ENCODE peak calls at places on chromosomes 5 and 9, in six cellular contexts. R, F, T, L, Y and U are unnamed samples.

GRCh38 chr9:107488400-107489143 is 997 bp downstream of the KLF4 start:
- DNase-seq in R (no peak), F (no peak), T (peak), L (no peak), Y (no peak), U (peak)

GRCh38 chr5:14557840-14558239 is 23.8 kb upstream of the OTULINL start:
- DNase-seq in R (peak), F (no peak), T (no peak), L (no peak), Y (no peak), U (no peak)

GRCh38 chr5:136058031-136058971 is 29.5 kb downstream of the TGFBI start:
- DNase-seq in R (no peak), F (no peak), T (peak), L (no peak), Y (peak), U (peak)

GRCh38 chr9:34553511-34554021 is 30.8 kb upstream of the ENHO start:
- DNase-seq in R (no peak), F (no peak), T (peak), L (no peak), Y (no peak), U (peak)

GRCh38 chr5:178341091-178341960 is 108.7 kb upstream of the PHYKPL start:
- DNase-seq in R (no peak), F (no peak), T (peak), L (no peak), Y (no peak), U (no peak)

GRCh38 chr5:116442095-116442534 is 132.5 kb downstream of the SEMA6A start:
- DNase-seq in R (peak), F (no peak), T (no peak), L (no peak), Y (no peak), U (no peak)

GRCh38 chr5:107466233-107466769 is 204.4 kb downstream of the EFNA5 start:
- DNase-seq in R (no peak), F (no peak), T (no peak), L (no peak), Y (peak), U (no peak)

GRCh38 chr5:82738681-82739080 is 338.5 kb downstream of the TMEM167A start:
- DNase-seq in R (no peak), F (no peak), T (no peak), L (no peak), Y (no peak), U (no peak)

GRCh38 chr5:136484808-136485207 is 119.5 kb upstream of the TRPC7 start:
- DNase-seq in R (no peak), F (no peak), T (no peak), L (no peak), Y (no peak), U (no peak)

GRCh38 chr5:122392844-122393243 is 80.8 kb downstream of the SNCAIP start:
- DNase-seq in R (peak), F (no peak), T (no peak), L (no peak), Y (no peak), U (no peak)

GRCh38 chr9:37371565-37372464 is 50.7 kb upstream of the GRHPR start:
- DNase-seq in R (no peak), F (no peak), T (no peak), L (no peak), Y (peak), U (peak)

GRCh38 chr9:7259544-7260241 is 501.9 kb downstream of the KDM4C start:
- DNase-seq in R (no peak), F (no peak), T (no peak), L (no peak), Y (no peak), U (no peak)